ENCODE peak calls at places on chromosomes 5 and 9, in four cellular contexts. One of them, this sample, is unnamed.

GRCh38 chr5:107566537-107566875 is 104.2 kb downstream of the EFNA5 start:
- DNase-seq in IMR-90: no peak
- DNase-seq in breast epithelium: no peak
- DNase-seq in type B pancreatic cell: no peak
- DNase-seq in this sample: no peak

GRCh38 chr9:136309101-136309801 is 5.4 kb upstream of the CCDC187 start:
- DNase-seq in breast epithelium: no peak
- DNase-seq in IMR-90: no peak
- DNase-seq in type B pancreatic cell: no peak
- DNase-seq in this sample: no peak

GRCh38 chr5:159883522-159883950 is 32.7 kb upstream of the ADRA1B start:
- DNase-seq in type B pancreatic cell: no peak
- DNase-seq in breast epithelium: no peak
- DNase-seq in IMR-90: peak
- DNase-seq in this sample: no peak

GRCh38 chr9:127360205-127360604 is 36.8 kb upstream of the SLC2A8 start:
- DNase-seq in breast epithelium: no peak
- DNase-seq in IMR-90: no peak
- DNase-seq in type B pancreatic cell: no peak
- DNase-seq in this sample: no peak

GRCh38 chr5:96876292-96876850 is at the start of gene ERAP2:
- DNase-seq in IMR-90: peak
- DNase-seq in breast epithelium: no peak
- DNase-seq in type B pancreatic cell: no peak
- DNase-seq in this sample: no peak

GRCh38 chr5:132205385-132206125 is 22.1 kb downstream of the P4HA2 start:
- DNase-seq in breast epithelium: peak
- DNase-seq in type B pancreatic cell: no peak
- DNase-seq in IMR-90: peak
- DNase-seq in this sample: no peak

GRCh38 chr9:20396509-20396908 is 225.8 kb downstream of the MLLT3 start:
- DNase-seq in IMR-90: no peak
- DNase-seq in breast epithelium: no peak
- DNase-seq in type B pancreatic cell: no peak
- DNase-seq in this sample: no peak

GRCh38 chr5:6659941-6660684 is 26.9 kb downstream of the SRD5A1 start:
- DNase-seq in type B pancreatic cell: no peak
- DNase-seq in breast epithelium: no peak
- DNase-seq in IMR-90: no peak
- DNase-seq in this sample: no peak

GRCh38 chr5:30100148-30100547 is 1093.3 kb upstream of the CDH6 start:
- DNase-seq in IMR-90: no peak
- DNase-seq in type B pancreatic cell: no peak
- DNase-seq in breast epithelium: no peak
- DNase-seq in this sample: no peak

GRCh38 chr9:116928884-116929283 is 241.8 kb downstream of the TRIM32 start:
- DNase-seq in type B pancreatic cell: no peak
- DNase-seq in IMR-90: no peak
- DNase-seq in breast epithelium: no peak
- DNase-seq in this sample: no peak

GRCh38 chr5:169707714-169708113 is 70.6 kb downstream of the DOCK2 start:
- DNase-seq in breast epithelium: no peak
- DNase-seq in IMR-90: no peak
- DNase-seq in type B pancreatic cell: no peak
- DNase-seq in this sample: no peak

GRCh38 chr9:124018731-124019697 is 7.4 kb downstream of the LHX2 start:
- DNase-seq in breast epithelium: no peak
- DNase-seq in IMR-90: no peak
- DNase-seq in type B pancreatic cell: no peak
- DNase-seq in this sample: no peak

GRCh38 chr5:178940569-178941360 is at the start of gene ZNF454:
- DNase-seq in breast epithelium: peak
- DNase-seq in IMR-90: peak
- DNase-seq in type B pancreatic cell: no peak
- DNase-seq in this sample: peak

GRCh38 chr9:97673922-97674321 is 23.2 kb downstream of the XPA start:
- DNase-seq in breast epithelium: no peak
- DNase-seq in IMR-90: no peak
- DNase-seq in type B pancreatic cell: no peak
- DNase-seq in this sample: no peak

GRCh38 chr9:6581266-6581665 is 64.3 kb downstream of the GLDC start:
- DNase-seq in breast epithelium: no peak
- DNase-seq in IMR-90: no peak
- DNase-seq in type B pancreatic cell: no peak
- DNase-seq in this sample: no peak

GRCh38 chr9:86944974-86945867 is 2.1 kb downstream of the GAS1 start:
- DNase-seq in breast epithelium: no peak
- DNase-seq in type B pancreatic cell: no peak
- DNase-seq in IMR-90: peak
- DNase-seq in this sample: no peak

GRCh38 chr9:90815183-90815943 is 13.7 kb downstream of the SYK start:
- DNase-seq in breast epithelium: no peak
- DNase-seq in type B pancreatic cell: no peak
- DNase-seq in IMR-90: peak
- DNase-seq in this sample: no peak

GRCh38 chr9:8867148-8867547 is 1067.6 kb upstream of the DMAC1 start:
- DNase-seq in IMR-90: no peak
- DNase-seq in type B pancreatic cell: no peak
- DNase-seq in breast epithelium: no peak
- DNase-seq in this sample: no peak

GRCh38 chr5:133461796-133462516 is 150.4 kb downstream of the FSTL4 start:
- DNase-seq in IMR-90: no peak
- DNase-seq in breast epithelium: no peak
- DNase-seq in type B pancreatic cell: no peak
- DNase-seq in this sample: no peak

GRCh38 chr5:125526940-125527339 is 780.5 kb upstream of the ZNF608 start:
- DNase-seq in type B pancreatic cell: no peak
- DNase-seq in IMR-90: peak
- DNase-seq in breast epithelium: no peak
- DNase-seq in this sample: no peak

GRCh38 chr5:108420755-108421154 is 38.9 kb upstream of the FBXL17 start:
- DNase-seq in type B pancreatic cell: no peak
- DNase-seq in breast epithelium: no peak
- DNase-seq in IMR-90: no peak
- DNase-seq in this sample: no peak

GRCh38 chr5:159071382-159071781 is 28.3 kb downstream of the EBF1 start:
- DNase-seq in type B pancreatic cell: no peak
- DNase-seq in breast epithelium: no peak
- DNase-seq in IMR-90: no peak
- DNase-seq in this sample: no peak

GRCh38 chr5:170907758-170908157 is 45.9 kb downstream of the RANBP17 start:
- DNase-seq in type B pancreatic cell: no peak
- DNase-seq in IMR-90: peak
- DNase-seq in breast epithelium: no peak
- DNase-seq in this sample: no peak

GRCh38 chr5:150320048-150320555 is 17.4 kb upstream of the ARSI start:
- DNase-seq in IMR-90: peak
- DNase-seq in breast epithelium: peak
- DNase-seq in type B pancreatic cell: no peak
- DNase-seq in this sample: no peak

GRCh38 chr5:106873558-106873957 is 797.2 kb downstream of the EFNA5 start:
- DNase-seq in IMR-90: no peak
- DNase-seq in breast epithelium: no peak
- DNase-seq in type B pancreatic cell: no peak
- DNase-seq in this sample: no peak

GRCh38 chr9:121599186-121599871 is 52.1 kb upstream of the DAB2IP start:
- DNase-seq in IMR-90: peak
- DNase-seq in breast epithelium: peak
- DNase-seq in type B pancreatic cell: peak
- DNase-seq in this sample: peak

GRCh38 chr5:61332891-61333350 is 863 bp downstream of the ZSWIM6 start:
- DNase-seq in IMR-90: peak
- DNase-seq in breast epithelium: no peak
- DNase-seq in type B pancreatic cell: peak
- DNase-seq in this sample: no peak

GRCh38 chr9:34536685-34537084 is 13.9 kb upstream of the ENHO start:
- DNase-seq in type B pancreatic cell: no peak
- DNase-seq in IMR-90: no peak
- DNase-seq in breast epithelium: no peak
- DNase-seq in this sample: no peak

GRCh38 chr5:132323202-132323601 is 29.0 kb downstream of the SLC22A4 start:
- DNase-seq in IMR-90: no peak
- DNase-seq in type B pancreatic cell: no peak
- DNase-seq in breast epithelium: no peak
- DNase-seq in this sample: no peak

GRCh38 chr9:73270967-73271722 is 119.5 kb downstream of the ANXA1 start:
- DNase-seq in type B pancreatic cell: no peak
- DNase-seq in IMR-90: peak
- DNase-seq in breast epithelium: no peak
- DNase-seq in this sample: no peak

GRCh38 chr9:77952641-77953341 is 78.8 kb downstream of the GNAQ start:
- DNase-seq in IMR-90: peak
- DNase-seq in type B pancreatic cell: no peak
- DNase-seq in breast epithelium: no peak
- DNase-seq in this sample: no peak

GRCh38 chr5:10701567-10702039 is 59.4 kb downstream of the DAP start:
- DNase-seq in breast epithelium: no peak
- DNase-seq in IMR-90: peak
- DNase-seq in type B pancreatic cell: no peak
- DNase-seq in this sample: no peak

GRCh38 chr5:16681761-16682335 is 65.1 kb upstream of the RETREG1 start:
- DNase-seq in IMR-90: no peak
- DNase-seq in type B pancreatic cell: no peak
- DNase-seq in breast epithelium: no peak
- DNase-seq in this sample: no peak

GRCh38 chr5:89105836-89106235 is 222.9 kb upstream of the MEF2C start:
- DNase-seq in type B pancreatic cell: no peak
- DNase-seq in IMR-90: no peak
- DNase-seq in breast epithelium: no peak
- DNase-seq in this sample: no peak

GRCh38 chr5:138685052-138685755 is 68.0 kb upstream of the CTNNA1 start:
- DNase-seq in breast epithelium: no peak
- DNase-seq in type B pancreatic cell: no peak
- DNase-seq in IMR-90: no peak
- DNase-seq in this sample: no peak

DNA sequence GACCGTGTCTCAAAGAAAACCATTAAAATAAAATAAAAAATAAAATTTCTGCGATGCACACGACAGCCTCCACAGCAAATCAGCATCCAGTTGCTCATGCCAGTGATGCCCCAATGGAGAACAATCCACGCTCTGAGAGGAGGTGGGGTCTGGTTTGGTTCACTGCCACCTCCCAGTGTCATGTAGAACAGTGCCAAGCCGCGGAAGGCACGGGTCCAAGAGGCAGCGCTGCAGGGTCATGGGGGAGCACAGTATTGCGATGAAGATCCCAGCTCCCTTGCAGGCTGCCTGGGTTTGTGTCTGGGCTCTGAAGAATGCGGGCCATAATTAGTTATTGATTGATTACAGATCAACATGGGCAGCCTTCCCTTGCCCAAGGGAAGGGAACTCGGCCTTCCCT is 6.1 kb upstream of the CACFD1 start:
- DNase-seq in breast epithelium: no peak
- DNase-seq in IMR-90: no peak
- DNase-seq in type B pancreatic cell: no peak
- DNase-seq in this sample: no peak
- TF ChIP-seq CTCF in breast epithelium: no peak
- TF ChIP-seq CTCF in IMR-90: no peak
- TF ChIP-seq CTCF in type B pancreatic cell: no peak
- TF ChIP-seq CTCF in this sample: no peak

DNA sequence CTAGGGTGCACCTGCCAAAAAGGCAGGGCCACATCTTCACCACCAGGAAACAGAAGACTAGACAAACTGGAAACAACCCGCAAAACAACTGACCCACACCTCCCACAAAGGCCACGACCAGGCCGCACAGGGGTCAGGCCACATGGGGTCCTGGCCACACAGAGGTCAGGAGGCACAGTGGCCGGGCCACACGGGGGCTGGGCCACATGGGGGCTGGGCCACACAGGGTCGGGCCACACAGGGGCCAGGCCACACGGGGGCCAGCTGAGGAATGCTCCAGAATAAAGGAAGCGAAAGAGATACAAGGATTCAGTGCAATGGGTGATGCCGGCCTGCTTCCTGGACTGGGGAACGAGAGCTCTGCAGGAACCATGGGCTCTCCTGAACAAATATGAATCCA is 91.6 kb downstream of the OLFM1 start:
- DNase-seq in type B pancreatic cell: no peak
- DNase-seq in IMR-90: no peak
- DNase-seq in breast epithelium: no peak
- DNase-seq in this sample: no peak
- TF ChIP-seq CTCF in type B pancreatic cell: no peak
- TF ChIP-seq CTCF in IMR-90: no peak
- TF ChIP-seq CTCF in breast epithelium: no peak
- TF ChIP-seq CTCF in this sample: no peak

GRCh38 chr5:87551807-87552377 is 139.2 kb upstream of the CCNH start:
- DNase-seq in IMR-90: no peak
- DNase-seq in breast epithelium: no peak
- DNase-seq in type B pancreatic cell: no peak
- DNase-seq in this sample: no peak
- TF ChIP-seq CTCF in IMR-90: no peak
- TF ChIP-seq CTCF in breast epithelium: no peak
- TF ChIP-seq CTCF in type B pancreatic cell: no peak
- TF ChIP-seq CTCF in this sample: no peak

GRCh38 chr9:842918-843468 is 1.5 kb downstream of the DMRT1 start:
- DNase-seq in IMR-90: no peak
- DNase-seq in type B pancreatic cell: no peak
- DNase-seq in breast epithelium: no peak
- DNase-seq in this sample: no peak

GRCh38 chr9:841371-842209 is at the start of gene DMRT1:
- DNase-seq in breast epithelium: no peak
- DNase-seq in type B pancreatic cell: no peak
- DNase-seq in IMR-90: no peak
- DNase-seq in this sample: no peak

GRCh38 chr9:840343-840742 is 1.2 kb upstream of the DMRT1 start:
- DNase-seq in IMR-90: no peak
- DNase-seq in breast epithelium: no peak
- DNase-seq in type B pancreatic cell: no peak
- DNase-seq in this sample: no peak
- TF ChIP-seq CTCF in IMR-90: no peak
- TF ChIP-seq CTCF in breast epithelium: no peak
- TF ChIP-seq CTCF in type B pancreatic cell: no peak
- TF ChIP-seq CTCF in this sample: no peak

DNA sequence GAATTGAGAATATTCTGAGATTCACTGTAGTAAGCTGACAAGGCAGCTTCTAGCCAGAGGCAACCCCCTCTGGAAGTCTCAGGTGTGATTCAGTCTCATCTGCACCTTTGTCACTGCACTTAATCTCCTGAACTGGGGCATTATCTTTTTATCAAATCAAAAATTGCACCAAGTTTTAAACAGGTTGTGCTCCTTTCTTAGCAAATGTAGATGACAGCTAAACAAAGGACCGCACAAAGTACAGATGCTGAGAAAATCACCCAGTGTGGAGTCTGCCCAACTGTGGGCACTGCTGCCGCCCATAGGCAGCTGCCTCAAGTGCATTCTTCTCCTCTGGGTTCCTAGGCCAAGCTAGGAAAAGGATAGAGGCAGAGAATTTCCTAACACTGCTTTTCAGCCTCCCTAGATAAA is 51.1 kb downstream of the STARD4 start:
- DNase-seq in breast epithelium: no peak
- DNase-seq in type B pancreatic cell: no peak
- DNase-seq in IMR-90: peak
- DNase-seq in this sample: no peak
- TF ChIP-seq CTCF in breast epithelium: no peak
- TF ChIP-seq CTCF in type B pancreatic cell: peak
- TF ChIP-seq CTCF in IMR-90: peak
- TF ChIP-seq CTCF in this sample: peak